ENCODE peak calls at places on chromosomes 16 and 17, in six cellular contexts. F is left ventricle myocardium inferior, J is pancreas, I is endodermal cell, Z is cardiac muscle cell, C is H1. N is an unnamed sample.

GRCh38 chr16:87291944-87292343 is 25.2 kb downstream of the C16orf95 start:
- DNase-seq in Z (no peak), J (no peak), F (no peak), I (no peak), C (no peak), N (no peak)

GRCh38 chr17:1976000-1976682 is 49.0 kb downstream of the RTN4RL1 start:
- DNase-seq in F (no peak), J (no peak), Z (no peak), C (no peak), I (peak; percentile 76), N (no peak)

GRCh38 chr16:16120382-16121184 is 102.7 kb downstream of the ABCC6 start:
- DNase-seq in I (no peak), F (peak; percentile 64), J (no peak), C (no peak), Z (no peak), N (no peak)

GRCh38 chr17:81329279-81329926 is 34.3 kb upstream of the SLC38A10 start:
- DNase-seq in C (peak; percentile 78), I (peak; percentile 96), J (peak; percentile 70), F (peak; percentile 85), Z (no peak), N (peak; percentile 94)

GRCh38 chr16:1989209-1989825 is 453 bp upstream of the SYNGR3 start:
- DNase-seq in C (peak; percentile 69), J (no peak), Z (no peak), I (peak; percentile 79), F (no peak), N (peak; percentile 25)

GRCh38 chr17:27879987-27880608 is 13.1 kb downstream of the LYRM9 start:
- DNase-seq in I (peak; percentile 96), C (peak; percentile 87), Z (peak; percentile 84), F (peak; percentile 74), J (peak; percentile 69), N (peak; percentile 77)

GRCh38 chr17:33209671-33210070 is 83.4 kb downstream of the ASIC2 start:
- DNase-seq in I (no peak), F (no peak), C (no peak), J (no peak), Z (no peak), N (no peak)

GRCh38 chr16:82995927-82996441 is 369.2 kb downstream of the CDH13 start:
- DNase-seq in F (no peak), I (no peak), Z (no peak), J (no peak), C (no peak), N (no peak)

GRCh38 chr17:77433385-77434135 is 292.8 kb downstream of the SEC14L1 start:
- DNase-seq in I (no peak), Z (peak; percentile 60), C (no peak), F (peak; percentile 67), J (no peak), N (no peak)

GRCh38 chr17:78133179-78133951 is 2.8 kb downstream of the TMC8 start:
- DNase-seq in J (no peak), F (no peak), C (no peak), Z (no peak), I (peak; percentile 64), N (no peak)

GRCh38 chr17:1002412-1002753 is 5.5 kb downstream of the TIMM22 start:
- DNase-seq in F (no peak), Z (no peak), C (no peak), J (no peak), I (no peak), N (no peak)

GRCh38 chr17:861364-861763 is 79.2 kb downstream of the MRM3 start:
- DNase-seq in F (no peak), Z (no peak), C (no peak), J (no peak), I (no peak), N (no peak)

GRCh38 chr16:72924918-72925630 is 122.9 kb downstream of the ZFHX3 start:
- DNase-seq in F (no peak), Z (no peak), I (no peak), J (no peak), C (no peak), N (peak; percentile 66)

GRCh38 chr16:265711-266110 is 10.0 kb downstream of the RGS11 start:
- DNase-seq in I (peak; percentile 30), Z (no peak), F (no peak), J (no peak), C (no peak), N (no peak)

GRCh38 chr17:51166198-51166986 is at the start of gene NME2:
- DNase-seq in Z (peak; percentile 92), I (peak; percentile 99), C (peak; percentile 96), J (peak; percentile 89), F (peak; percentile 91), N (peak; percentile 94)

GRCh38 chr17:35548978-35549377 is 11.5 kb upstream of the SLFN12L start:
- DNase-seq in C (no peak), I (no peak), F (no peak), J (no peak), Z (no peak), N (no peak)

GRCh38 chr17:80529904-80530292 is 14.7 kb upstream of the RPTOR start:
- DNase-seq in C (no peak), J (no peak), Z (no peak), F (no peak), I (no peak), N (no peak)

GRCh38 chr17:72192409-72193192 is 71.8 kb downstream of the SOX9 start:
- DNase-seq in Z (no peak), F (peak; percentile 63), J (no peak), I (peak; percentile 44), C (no peak), N (no peak)

GRCh38 chr17:183021-183420 is 1.6 kb upstream of the DOC2B start:
- DNase-seq in J (no peak), F (no peak), C (no peak), I (no peak), Z (no peak), N (no peak)

GRCh38 chr17:82145550-82146165 is 47.6 kb upstream of the FASN start:
- DNase-seq in Z (no peak), I (no peak), C (no peak), F (no peak), J (no peak), N (no peak)

GRCh38 chr17:72117748-72118587 is 2.9 kb upstream of the SOX9 start:
- DNase-seq in J (no peak), Z (no peak), F (no peak), C (peak; percentile 72), I (peak; percentile 88), N (no peak)

GRCh38 chr17:42016411-42016831 is 818 bp downstream of the DNAJC7 start:
- DNase-seq in I (peak; percentile 72), J (no peak), Z (no peak), F (no peak), C (no peak), N (no peak)
- H3K4me1 ChIP-seq in I (peaks cover 7% of the 10 kb centered on the region), J (peaks cover 27% of the 10 kb centered on the region), Z (peaks cover 13% of the 10 kb centered on the region), F (peaks cover 91% of the 10 kb centered on the region), C (peaks cover 21% of the 10 kb centered on the region), N (no peaks in the 10 kb centered on the region)

GRCh38 chr17:74459622-74460021 is 6.8 kb upstream of the CD300A start:
- DNase-seq in J (no peak), Z (no peak), C (no peak), I (no peak), F (no peak), N (no peak)

GRCh38 chr17:74458835-74459234 is 7.6 kb upstream of the CD300A start:
- DNase-seq in J (no peak), Z (no peak), C (no peak), I (no peak), F (no peak), N (no peak)

GRCh38 chr17:74457820-74458166 is 8.6 kb upstream of the CD300A start:
- DNase-seq in Z (no peak), J (no peak), F (no peak), I (no peak), C (no peak), N (no peak)

GRCh38 chr17:74461646-74462045 is 4.8 kb upstream of the CD300A start:
- DNase-seq in J (no peak), Z (no peak), C (no peak), F (no peak), I (no peak), N (no peak)

DNA sequence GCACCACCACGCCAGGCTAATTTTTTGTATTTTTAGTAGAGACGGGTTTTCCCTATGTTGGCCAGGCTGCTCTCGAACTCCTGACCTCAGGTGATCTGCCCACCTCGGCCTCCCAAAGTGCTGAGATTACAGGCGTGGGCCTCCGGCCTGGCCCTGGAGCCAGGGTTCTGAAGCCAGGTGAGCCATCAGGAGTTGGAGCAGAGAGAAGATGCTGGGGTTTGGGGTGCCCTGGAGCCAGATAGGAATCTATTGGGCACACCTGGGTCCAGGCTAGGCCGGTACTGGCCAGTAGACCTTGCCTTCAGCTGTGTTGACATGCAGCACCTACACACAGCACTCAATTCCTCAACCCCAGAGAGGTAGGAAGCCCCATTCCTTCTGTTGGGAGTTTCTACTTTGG is 5.4 kb upstream of the CD300A start:
- DNase-seq in C (no peak), F (no peak), I (no peak), J (no peak), Z (no peak), N (no peak)
- TF ChIP-seq CTCF in C (no peak), F (no peak), I (no peak), J (no peak), Z (no peak), N (no peak)

GRCh38 chr16:4811242-4811641 is 8.8 kb upstream of the ROGDI start:
- DNase-seq in J (no peak), F (no peak), C (no peak), Z (no peak), I (no peak), N (no peak)

GRCh38 chr16:4814542-4815173 is 12.2 kb upstream of the ROGDI start:
- DNase-seq in F (no peak), C (no peak), I (peak; percentile 67), J (no peak), Z (no peak), N (no peak)

GRCh38 chr16:4811773-4812172 is 9.3 kb upstream of the ROGDI start:
- DNase-seq in C (no peak), I (no peak), F (no peak), J (no peak), Z (no peak), N (no peak)

GRCh38 chr16:4814046-4814445 is 11.6 kb upstream of the ROGDI start:
- DNase-seq in F (no peak), J (no peak), I (no peak), Z (no peak), C (no peak), N (no peak)

GRCh38 chr16:4813251-4814003 is 11.0 kb upstream of the ROGDI start:
- DNase-seq in F (no peak), J (no peak), C (no peak), I (no peak), Z (no peak), N (no peak)
- H3K27ac ChIP-seq in F (peak overlapping the region; percentile 93), J (no peak overlapping the region), C (no peak overlapping the region), I (no peak overlapping the region), Z (no peak overlapping the region), N (no peak overlapping the region)

DNA sequence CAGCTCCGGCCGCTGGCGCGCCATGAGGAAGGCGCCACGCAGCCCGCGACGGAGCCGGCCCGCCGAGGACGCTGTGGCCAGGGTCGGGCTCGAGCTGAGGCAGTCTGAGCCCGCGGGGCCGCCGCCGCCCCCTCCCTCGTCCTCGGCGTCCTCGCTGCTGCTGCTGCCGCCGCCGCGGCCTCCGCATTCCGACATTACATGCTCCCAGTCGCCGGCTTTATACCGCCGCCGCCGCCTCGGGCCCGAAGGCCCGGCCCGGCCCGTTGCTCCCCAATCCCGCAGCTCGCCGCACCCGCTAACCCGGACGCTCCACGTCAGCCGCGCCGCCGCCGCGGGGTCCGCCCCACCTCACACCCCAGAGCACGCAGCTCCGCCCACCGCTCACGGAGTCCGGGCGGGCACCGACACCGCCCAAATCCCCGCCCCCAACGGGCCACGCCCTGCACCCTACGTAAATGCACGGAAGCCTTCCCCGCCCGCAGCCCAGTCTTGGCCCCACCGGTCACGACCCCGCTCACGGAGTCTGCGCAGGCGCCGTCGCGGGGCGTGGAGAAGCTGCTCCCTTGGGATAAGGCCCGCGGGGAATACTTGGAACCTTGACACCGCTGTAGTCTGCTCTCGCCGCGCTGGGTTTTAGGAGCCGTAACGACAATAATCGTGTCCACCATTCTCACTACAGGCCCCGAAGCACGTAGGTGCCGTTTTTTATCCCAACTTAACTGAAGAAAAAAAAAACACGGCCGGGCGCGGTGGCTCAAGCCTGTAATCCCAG is at the start of gene TXNDC11:
- DNase-seq in J (peak; percentile 99), I (peak; percentile 99), Z (peak; percentile 99), C (peak; percentile 99), F (peak; percentile 99), N (peak; percentile 100)
- H3K4me1 ChIP-seq in J (peaks cover 45% of the 10 kb centered on the region), I (peaks cover 9% of the 10 kb centered on the region), Z (peaks cover 14% of the 10 kb centered on the region), C (peaks cover 3% of the 10 kb centered on the region), F (peaks cover 56% of the 10 kb centered on the region), N (peaks cover 4% of the 10 kb centered on the region)